ENCODE peak calls at places on chromosome 10, in six cellular contexts. L is HCT116, O is K562, V is GM12878, F is HepG2, N is H1. P is an unnamed sample.

GRCh38 chr10:84149854-84150253 is 10.5 kb downstream of the GHITM start:
- DNase-seq in L (no peak), O (no peak), V (no peak), F (no peak), N (no peak), P (no peak)

GRCh38 chr10:23343591-23344225 is 889 bp downstream of the C10orf67 start:
- DNase-seq in L (no peak), O (peak), V (no peak), F (no peak), N (peak), P (peak)

GRCh38 chr10:104433611-104434010 is 80.0 kb downstream of the CFAP58 start:
- DNase-seq in L (no peak), O (no peak), V (no peak), F (no peak), N (no peak), P (no peak)

GRCh38 chr10:74891048-74891447 is 64.6 kb downstream of the KAT6B start:
- DNase-seq in L (no peak), O (no peak), V (no peak), F (no peak), N (no peak), P (no peak)

GRCh38 chr10:69445094-69445493 is 6.2 kb upstream of the TSPAN15 start:
- DNase-seq in L (no peak), O (no peak), V (no peak), F (no peak), N (no peak), P (no peak)

GRCh38 chr10:63819753-63820347 is 298.6 kb downstream of the REEP3 start:
- DNase-seq in L (peak), O (peak), V (no peak), F (peak), N (peak), P (peak)

GRCh38 chr10:123449234-123449962 is 216.8 kb upstream of the GPR26 start:
- DNase-seq in L (no peak), O (no peak), V (no peak), F (no peak), N (no peak), P (no peak)

GRCh38 chr10:49740346-49741107 is 21.6 kb downstream of the OGDHL start:
- DNase-seq in L (no peak), O (no peak), V (no peak), F (no peak), N (no peak), P (no peak)

GRCh38 chr10:3197354-3198003 is 24.9 kb upstream of the PITRM1 start:
- DNase-seq in L (peak), O (peak), V (peak), F (peak), N (peak), P (peak)

GRCh38 chr10:76114556-76114955 is 683.1 kb downstream of the LRMDA start:
- DNase-seq in L (no peak), O (no peak), V (no peak), F (peak), N (no peak), P (no peak)
- TF ChIP-seq YY1 in L (no peak), O (no peak), V (no peak), F (no peak), N (no peak), P (no peak)

DNA sequence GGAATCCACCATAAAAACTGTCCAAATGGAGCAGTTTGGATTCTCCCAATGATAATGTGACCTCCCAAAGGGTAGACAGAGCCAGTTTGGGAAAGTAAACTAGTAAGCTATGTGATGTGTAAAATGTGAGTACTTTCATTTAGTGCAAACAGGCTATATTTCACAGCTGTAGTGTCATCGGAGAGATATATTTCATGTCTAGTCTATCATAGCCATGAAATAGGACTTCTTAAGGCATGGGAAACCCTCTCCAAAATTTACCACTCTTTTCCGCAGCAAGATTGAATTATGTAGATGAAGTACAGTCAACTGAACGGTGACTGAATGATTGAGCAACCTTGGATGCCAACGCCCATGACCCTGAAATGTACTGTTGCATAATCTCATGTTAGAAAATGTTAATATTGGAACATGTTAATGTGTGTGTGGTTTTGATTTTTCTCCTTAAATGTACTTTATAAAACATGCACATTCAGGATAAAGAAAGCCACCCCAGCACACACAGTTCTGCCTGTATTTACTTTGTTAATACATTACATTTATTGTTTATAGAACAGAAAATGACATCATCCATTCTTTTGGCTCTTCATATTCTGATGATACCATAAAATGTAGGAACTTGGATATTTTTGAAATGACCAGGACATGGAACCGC is 140.5 kb downstream of the NRP1 start:
- DNase-seq in L (no peak), O (no peak), V (no peak), F (peak), N (no peak), P (no peak)
- TF ChIP-seq ZNF274 in L (no peak), O (no peak), V (no peak), F (no peak), N (no peak), P (no peak)

DNA sequence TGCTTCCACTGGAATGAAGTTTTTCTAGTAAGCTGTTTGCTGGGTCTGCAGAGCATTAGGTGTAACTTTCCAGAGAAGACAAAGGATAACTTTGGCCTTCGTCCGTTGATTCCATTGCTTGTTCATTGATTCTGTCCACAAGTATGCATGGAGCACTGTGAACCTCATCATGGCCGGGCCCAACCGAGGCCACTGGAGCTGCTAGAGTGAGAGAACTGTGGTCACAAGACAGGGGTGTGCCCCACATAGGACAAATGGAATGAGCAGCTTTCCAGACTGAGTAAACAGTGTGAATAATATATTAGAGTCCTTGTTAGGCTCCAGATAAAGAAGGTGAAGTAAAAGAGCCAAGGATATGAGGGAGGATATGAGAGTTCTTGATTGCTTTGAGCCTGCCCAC is 24.9 kb downstream of the MBL2 start:
- DNase-seq in L (no peak), O (no peak), V (no peak), F (no peak), N (no peak), P (no peak)
- TF ChIP-seq YY1 in L (no peak), O (no peak), V (no peak), F (no peak), N (no peak), P (no peak)

DNA sequence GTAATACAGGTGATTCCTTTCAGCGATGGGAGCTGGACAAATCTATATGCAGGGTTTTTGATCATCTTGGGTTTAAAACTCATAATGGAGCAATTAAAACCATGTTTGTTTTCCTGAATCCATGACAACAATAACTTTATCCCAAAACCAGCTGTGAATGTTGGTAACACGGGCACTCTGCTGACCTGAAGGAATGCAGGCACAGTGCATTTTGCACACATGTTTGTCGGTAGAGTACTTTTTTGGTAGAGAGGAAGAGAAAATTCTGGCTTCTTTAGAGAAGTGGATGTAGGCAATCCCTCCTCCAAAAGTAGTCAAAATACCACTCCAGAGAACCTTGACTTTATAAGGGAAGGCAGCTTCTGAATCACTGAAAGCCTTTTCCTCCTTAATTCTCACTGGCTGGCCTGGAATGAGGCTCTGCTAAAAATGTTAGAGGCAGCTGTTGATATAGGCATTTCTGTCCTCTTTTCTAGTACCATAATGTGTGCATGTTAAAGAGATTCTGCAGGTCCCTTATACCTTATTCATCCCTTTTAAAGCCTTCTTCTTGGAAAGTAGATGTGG is 15.8 kb upstream of the ACTA2 start:
- DNase-seq in L (no peak), O (no peak), V (no peak), F (no peak), N (no peak), P (no peak)
- TF ChIP-seq ZNF274 in L (no peak), O (no peak), V (no peak), F (no peak), N (no peak), P (no peak)

GRCh38 chr10:119025776-119026175 is 3.7 kb upstream of the NANOS1 start:
- DNase-seq in L (no peak), O (no peak), V (no peak), F (no peak), N (peak), P (no peak)
- TF ChIP-seq YY1 in L (no peak), O (no peak), V (no peak), F (no peak), N (no peak), P (no peak)

GRCh38 chr10:86041116-86041515 is 325.5 kb downstream of the GRID1 start:
- DNase-seq in L (no peak), O (no peak), V (no peak), F (no peak), N (no peak), P (no peak)
- TF ChIP-seq ZNF274 in L (no peak), O (no peak), V (no peak), F (no peak), N (no peak), P (no peak)

GRCh38 chr10:717458-717857 is 28.0 kb upstream of the DIP2C start:
- DNase-seq in L (no peak), O (no peak), V (no peak), F (no peak), N (no peak), P (no peak)
- TF ChIP-seq YY1 in L (no peak), O (no peak), V (no peak), F (no peak), N (no peak), P (no peak)